ENCODE peak calls at places on chromosomes 4 and X, in ten cellular contexts. H is AG04450, Q is K562, A is Calu3, O is pancreas, N is brain microvascular endothelial cell, X is neural progenitor cell, L is sigmoid colon, R is body of pancreas, B is omental fat pad. J is an unnamed sample.

GRCh38 chr4:26909369-26909768 is 48.7 kb downstream of the STIM2 start:
- DNase-seq in H (no peak), Q (no peak), A (no peak), O (no peak), N (no peak), X (no peak), L (no peak), R (no peak), B (no peak), J (no peak)

GRCh38 chrX:110563276-110563675 is 204.6 kb downstream of the RTL9 start:
- DNase-seq in H (no peak), Q (no peak), A (no peak), O (no peak), N (no peak), X (no peak), L (no peak), R (no peak), B (no peak), J (no peak)

GRCh38 chrX:115360220-115360781 is 70.8 kb downstream of the LUZP4 start:
- DNase-seq in H (no peak), Q (no peak), A (no peak), O (no peak), N (no peak), X (no peak), L (no peak), R (no peak), B (no peak), J (no peak)

GRCh38 chr4:114519368-114519767 is 79.2 kb upstream of the UGT8 start:
- DNase-seq in H (no peak), Q (no peak), A (no peak), O (no peak), N (no peak), X (peak), L (no peak), R (no peak), B (no peak), J (no peak)

GRCh38 chrX:154441984-154442707 is 1.8 kb upstream of the FAM50A start:
- DNase-seq in H (no peak), Q (no peak), A (peak), O (no peak), N (no peak), X (no peak), L (no peak), R (peak), B (no peak), J (no peak)

GRCh38 chr4:149785686-149786431 is 29.8 kb downstream of the IQCM start:
- DNase-seq in H (no peak), Q (no peak), A (no peak), O (no peak), N (no peak), X (no peak), L (no peak), R (no peak), B (no peak), J (no peak)

GRCh38 chr4:146521543-146522097 is at the start of gene SLC10A7:
- DNase-seq in H (peak), Q (peak), A (peak), O (peak), N (peak), X (peak), L (peak), R (peak), B (peak), J (peak)

GRCh38 chrX:154040307-154040756 is 20.6 kb upstream of the IRAK1 start:
- DNase-seq in H (peak), Q (no peak), A (no peak), O (no peak), N (peak), X (no peak), L (no peak), R (no peak), B (no peak), J (no peak)

GRCh38 chrX:47623540-47624027 is 3.9 kb upstream of the SYN1 start:
- DNase-seq in H (peak), Q (peak), A (peak), O (peak), N (peak), X (peak), L (no peak), R (peak), B (no peak), J (no peak)

GRCh38 chr4:138308421-138308820 is 66.3 kb upstream of the SLC7A11 start:
- DNase-seq in H (no peak), Q (no peak), A (no peak), O (no peak), N (peak), X (no peak), L (no peak), R (no peak), B (no peak), J (no peak)

GRCh38 chrX:43357741-43358140 is 298.4 kb upstream of the MAOA start:
- DNase-seq in H (no peak), Q (no peak), A (no peak), O (no peak), N (no peak), X (no peak), L (no peak), R (no peak), B (no peak), J (no peak)

GRCh38 chr4:71426381-71427042 is 87.7 kb downstream of the SLC4A4 start:
- DNase-seq in H (no peak), Q (no peak), A (no peak), O (no peak), N (no peak), X (no peak), L (no peak), R (no peak), B (no peak), J (no peak)

GRCh38 chr4:187840814-187841213 is 154.8 kb upstream of the ZFP42 start:
- DNase-seq in H (no peak), Q (no peak), A (no peak), O (no peak), N (peak), X (no peak), L (no peak), R (no peak), B (no peak), J (no peak)

GRCh38 chrX:118418811-118419251 is 72.9 kb downstream of the WDR44 start:
- DNase-seq in H (no peak), Q (no peak), A (peak), O (no peak), N (no peak), X (no peak), L (no peak), R (no peak), B (no peak), J (no peak)

GRCh38 chr4:1520145-1520661 is 114.0 kb upstream of the NKX1-1 start:
- DNase-seq in H (no peak), Q (peak), A (no peak), O (no peak), N (no peak), X (no peak), L (peak), R (no peak), B (no peak), J (no peak)

GRCh38 chr4:121551271-121551670 is 145.5 kb downstream of the ANXA5 start:
- DNase-seq in H (no peak), Q (no peak), A (no peak), O (no peak), N (peak), X (no peak), L (no peak), R (no peak), B (no peak), J (no peak)

GRCh38 chr4:101187837-101188236 is 159.5 kb downstream of the PPP3CA start:
- DNase-seq in H (no peak), Q (no peak), A (no peak), O (no peak), N (no peak), X (no peak), L (no peak), R (no peak), B (no peak), J (no peak)
- TF ChIP-seq CTCF in H (no peak), Q (no peak), A (peak), O (no peak), N (no peak), X (no peak), L (no peak), R (no peak), B (no peak), J (peak)

DNA sequence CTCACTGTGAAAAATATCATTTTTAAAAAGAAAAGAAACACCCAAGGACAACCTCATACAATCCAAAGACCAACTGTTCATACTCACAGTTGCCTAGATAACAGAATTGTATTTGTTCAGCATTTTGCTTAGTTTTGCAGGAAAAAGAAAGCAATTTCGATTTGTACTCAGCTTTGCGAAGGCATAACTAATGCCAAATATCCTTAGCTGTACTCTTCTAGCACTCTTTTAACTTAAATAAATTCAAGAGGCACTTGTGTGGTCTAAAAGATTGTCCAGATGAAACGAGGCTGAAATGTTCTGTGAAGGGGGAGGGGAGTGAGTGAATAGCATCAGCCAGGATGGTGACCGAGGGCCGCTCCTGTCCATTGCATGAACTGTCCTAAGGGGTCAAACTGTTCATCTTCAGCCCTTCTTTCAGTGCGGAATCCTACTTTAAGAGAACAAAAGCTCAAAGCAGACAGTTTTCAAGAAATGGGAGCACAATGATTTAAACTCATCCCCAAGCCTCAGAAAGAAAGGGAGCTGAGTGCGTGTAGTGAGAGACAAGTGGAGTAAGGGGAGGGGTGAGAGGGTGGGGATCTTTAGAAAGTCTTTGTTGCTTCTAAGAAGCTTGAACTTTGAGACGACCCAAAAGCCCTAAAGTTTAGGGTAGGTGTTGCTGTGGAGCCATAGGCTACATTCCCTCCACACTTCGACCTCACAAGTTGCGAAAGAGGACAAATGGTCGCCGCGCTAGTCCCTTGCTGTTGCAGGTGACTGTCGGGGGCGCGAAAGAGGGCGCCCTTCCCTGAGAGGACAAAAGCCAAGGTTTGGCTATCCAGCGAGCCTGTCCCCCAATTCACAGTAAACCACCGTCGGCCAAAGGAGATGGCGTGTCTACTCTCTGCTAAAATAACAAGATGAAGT is 4.0 kb upstream of the NEUROG2 start:
- DNase-seq in H (no peak), Q (no peak), A (no peak), O (no peak), N (no peak), X (peak), L (no peak), R (no peak), B (no peak), J (no peak)
- TF ChIP-seq CTCF in H (no peak), Q (peak), A (no peak), O (no peak), N (no peak), X (peak), L (no peak), R (no peak), B (no peak), J (no peak)

GRCh38 chrX:95346854-95347253 is 1337.8 kb upstream of the DIAPH2 start:
- DNase-seq in H (no peak), Q (no peak), A (no peak), O (no peak), N (no peak), X (no peak), L (no peak), R (no peak), B (no peak), J (no peak)
- TF ChIP-seq CTCF in H (peak), Q (no peak), A (no peak), O (no peak), N (no peak), X (peak), L (no peak), R (no peak), B (no peak), J (peak)

GRCh38 chrX:26286836-26287235 is 70.9 kb downstream of the MAGEB5 start:
- DNase-seq in H (no peak), Q (no peak), A (no peak), O (no peak), N (no peak), X (no peak), L (no peak), R (no peak), B (no peak), J (no peak)
- TF ChIP-seq CTCF in H (no peak), Q (no peak), A (no peak), O (no peak), N (no peak), X (no peak), L (no peak), R (no peak), B (no peak), J (no peak)

GRCh38 chrX:7828594-7828993 is 14.4 kb upstream of the VCX start:
- DNase-seq in H (no peak), Q (peak), A (no peak), O (no peak), N (no peak), X (peak), L (no peak), R (no peak), B (no peak), J (no peak)
- TF ChIP-seq CTCF in H (no peak), Q (no peak), A (no peak), O (peak), N (no peak), X (peak), L (no peak), R (no peak), B (no peak), J (peak)